ENCODE peak calls at places on chromosomes 5 and 9, in six cellular contexts. One of them, this sample, is unnamed.

GRCh38 chr5:55934117-55934613 is 60.6 kb downstream of the IL6ST start:
- DNase-seq in Calu3: peak
- DNase-seq in hippocampal formation: no peak
- DNase-seq in HS-27A: no peak
- DNase-seq in T-cell: no peak
- DNase-seq in neural crest cell: no peak
- DNase-seq in this sample: no peak

GRCh38 chr9:110328763-110329162 is 8.9 kb downstream of the TXNDC8 start:
- DNase-seq in Calu3: no peak
- DNase-seq in hippocampal formation: no peak
- DNase-seq in HS-27A: no peak
- DNase-seq in T-cell: no peak
- DNase-seq in neural crest cell: no peak
- DNase-seq in this sample: no peak

GRCh38 chr5:473344-474192 is 30.6 kb downstream of the EXOC3 start:
- DNase-seq in Calu3: peak
- DNase-seq in hippocampal formation: no peak
- DNase-seq in HS-27A: no peak
- DNase-seq in T-cell: no peak
- DNase-seq in neural crest cell: no peak
- DNase-seq in this sample: peak

GRCh38 chr9:27496134-27496504 is 28.0 kb upstream of the IFNK start:
- DNase-seq in Calu3: no peak
- DNase-seq in hippocampal formation: no peak
- DNase-seq in HS-27A: no peak
- DNase-seq in T-cell: no peak
- DNase-seq in neural crest cell: no peak
- DNase-seq in this sample: no peak

GRCh38 chr9:110555971-110556370 is 23.6 kb downstream of the SVEP1 start:
- DNase-seq in Calu3: no peak
- DNase-seq in hippocampal formation: no peak
- DNase-seq in HS-27A: no peak
- DNase-seq in T-cell: no peak
- DNase-seq in neural crest cell: no peak
- DNase-seq in this sample: peak

GRCh38 chr5:108707145-108707544 is 40.6 kb upstream of the FER start:
- DNase-seq in Calu3: no peak
- DNase-seq in hippocampal formation: no peak
- DNase-seq in HS-27A: no peak
- DNase-seq in T-cell: no peak
- DNase-seq in neural crest cell: no peak
- DNase-seq in this sample: no peak

GRCh38 chr5:82106806-82107205 is 135.0 kb downstream of the ATG10 start:
- DNase-seq in Calu3: no peak
- DNase-seq in hippocampal formation: no peak
- DNase-seq in HS-27A: no peak
- DNase-seq in T-cell: no peak
- DNase-seq in neural crest cell: no peak
- DNase-seq in this sample: no peak

GRCh38 chr9:96856363-96857286 is 2.3 kb upstream of the ZNF782 start:
- DNase-seq in Calu3: peak
- DNase-seq in hippocampal formation: peak
- DNase-seq in HS-27A: peak
- DNase-seq in T-cell: peak
- DNase-seq in neural crest cell: peak
- DNase-seq in this sample: peak

GRCh38 chr9:90393355-90394152 is 249.1 kb downstream of the DIRAS2 start:
- DNase-seq in Calu3: peak
- DNase-seq in hippocampal formation: no peak
- DNase-seq in HS-27A: no peak
- DNase-seq in T-cell: no peak
- DNase-seq in neural crest cell: no peak
- DNase-seq in this sample: no peak

GRCh38 chr5:140764177-140765020 is 21.5 kb upstream of the PCDHA1 start:
- DNase-seq in Calu3: no peak
- DNase-seq in hippocampal formation: no peak
- DNase-seq in HS-27A: no peak
- DNase-seq in T-cell: no peak
- DNase-seq in neural crest cell: no peak
- DNase-seq in this sample: no peak

GRCh38 chr5:39423331-39423751 is 1.4 kb downstream of the DAB2 start:
- DNase-seq in Calu3: no peak
- DNase-seq in hippocampal formation: no peak
- DNase-seq in HS-27A: no peak
- DNase-seq in T-cell: no peak
- DNase-seq in neural crest cell: no peak
- DNase-seq in this sample: no peak

GRCh38 chr5:89255845-89256463 is 373.0 kb upstream of the MEF2C start:
- DNase-seq in Calu3: no peak
- DNase-seq in hippocampal formation: no peak
- DNase-seq in HS-27A: no peak
- DNase-seq in T-cell: no peak
- DNase-seq in neural crest cell: no peak
- DNase-seq in this sample: no peak

GRCh38 chr5:164422400-164422799 is 917.0 kb downstream of the MAT2B start:
- DNase-seq in Calu3: peak
- DNase-seq in hippocampal formation: no peak
- DNase-seq in HS-27A: no peak
- DNase-seq in T-cell: no peak
- DNase-seq in neural crest cell: peak
- DNase-seq in this sample: no peak

GRCh38 chr5:151234476-151235238 is 10.8 kb upstream of the CCDC69 start:
- DNase-seq in Calu3: peak
- DNase-seq in hippocampal formation: no peak
- DNase-seq in HS-27A: no peak
- DNase-seq in T-cell: peak
- DNase-seq in neural crest cell: no peak
- DNase-seq in this sample: peak

GRCh38 chr9:35951736-35952135 is 6.2 kb downstream of the OR2S2 start:
- DNase-seq in Calu3: no peak
- DNase-seq in hippocampal formation: no peak
- DNase-seq in HS-27A: peak
- DNase-seq in T-cell: no peak
- DNase-seq in neural crest cell: no peak
- DNase-seq in this sample: no peak

GRCh38 chr5:66074891-66075290 is 69.2 kb upstream of the SREK1 start:
- DNase-seq in Calu3: no peak
- DNase-seq in hippocampal formation: no peak
- DNase-seq in HS-27A: no peak
- DNase-seq in T-cell: no peak
- DNase-seq in neural crest cell: no peak
- DNase-seq in this sample: no peak

GRCh38 chr9:37963936-37964739 is 60.2 kb upstream of the SLC25A51 start:
- DNase-seq in Calu3: peak
- DNase-seq in hippocampal formation: peak
- DNase-seq in HS-27A: no peak
- DNase-seq in T-cell: no peak
- DNase-seq in neural crest cell: peak
- DNase-seq in this sample: no peak

GRCh38 chr9:129964901-129965734 is 77.9 kb downstream of the FNBP1 start:
- DNase-seq in Calu3: no peak
- DNase-seq in hippocampal formation: peak
- DNase-seq in HS-27A: peak
- DNase-seq in T-cell: no peak
- DNase-seq in neural crest cell: no peak
- DNase-seq in this sample: no peak

GRCh38 chr5:94524841-94525697 is 93.3 kb downstream of the KIAA0825 start:
- DNase-seq in Calu3: peak
- DNase-seq in hippocampal formation: peak
- DNase-seq in HS-27A: peak
- DNase-seq in T-cell: no peak
- DNase-seq in neural crest cell: no peak
- DNase-seq in this sample: no peak

GRCh38 chr9:107810493-107810931 is 320.9 kb upstream of the KLF4 start:
- DNase-seq in Calu3: no peak
- DNase-seq in hippocampal formation: no peak
- DNase-seq in HS-27A: no peak
- DNase-seq in T-cell: no peak
- DNase-seq in neural crest cell: no peak
- DNase-seq in this sample: no peak

GRCh38 chr5:149959406-149960236 is 937 bp upstream of the SLC26A2 start:
- DNase-seq in Calu3: peak
- DNase-seq in hippocampal formation: peak
- DNase-seq in HS-27A: no peak
- DNase-seq in T-cell: no peak
- DNase-seq in neural crest cell: no peak
- DNase-seq in this sample: no peak

GRCh38 chr5:151659001-151659754 is 27.5 kb downstream of the SPARC start:
- DNase-seq in Calu3: peak
- DNase-seq in hippocampal formation: peak
- DNase-seq in HS-27A: no peak
- DNase-seq in T-cell: peak
- DNase-seq in neural crest cell: peak
- DNase-seq in this sample: peak

GRCh38 chr9:3857673-3858072 is 331.9 kb upstream of the RFX3 start:
- DNase-seq in Calu3: no peak
- DNase-seq in hippocampal formation: no peak
- DNase-seq in HS-27A: no peak
- DNase-seq in T-cell: no peak
- DNase-seq in neural crest cell: no peak
- DNase-seq in this sample: no peak

GRCh38 chr5:150815010-150815409 is 31.3 kb upstream of the IRGM start:
- DNase-seq in Calu3: no peak
- DNase-seq in hippocampal formation: no peak
- DNase-seq in HS-27A: no peak
- DNase-seq in T-cell: no peak
- DNase-seq in neural crest cell: no peak
- DNase-seq in this sample: no peak

GRCh38 chr5:172641359-172642045 is 439 bp downstream of the NEURL1B start:
- DNase-seq in Calu3: no peak
- DNase-seq in hippocampal formation: no peak
- DNase-seq in HS-27A: no peak
- DNase-seq in T-cell: no peak
- DNase-seq in neural crest cell: peak
- DNase-seq in this sample: no peak

GRCh38 chr9:1210954-1211353 is 160.8 kb downstream of the DMRT2 start:
- DNase-seq in Calu3: no peak
- DNase-seq in hippocampal formation: no peak
- DNase-seq in HS-27A: no peak
- DNase-seq in T-cell: no peak
- DNase-seq in neural crest cell: no peak
- DNase-seq in this sample: no peak

GRCh38 chr5:134123360-134123759 is 8.9 kb downstream of the TCF7 start:
- DNase-seq in Calu3: no peak
- DNase-seq in hippocampal formation: no peak
- DNase-seq in HS-27A: no peak
- DNase-seq in T-cell: no peak
- DNase-seq in neural crest cell: no peak
- DNase-seq in this sample: no peak

GRCh38 chr9:9912459-9912858 is 700.3 kb downstream of the PTPRD start:
- DNase-seq in Calu3: no peak
- DNase-seq in hippocampal formation: no peak
- DNase-seq in HS-27A: no peak
- DNase-seq in T-cell: no peak
- DNase-seq in neural crest cell: no peak
- DNase-seq in this sample: no peak

GRCh38 chr5:111975133-111975532 is 218.1 kb upstream of the NREP start:
- DNase-seq in Calu3: no peak
- DNase-seq in hippocampal formation: no peak
- DNase-seq in HS-27A: no peak
- DNase-seq in T-cell: no peak
- DNase-seq in neural crest cell: no peak
- DNase-seq in this sample: no peak